ENCODE peak calls at places on chromosomes 13 and 19, in seven cellular contexts. I is cardiac muscle cell, D is tibial artery, V is choroid plexus epithelial cell, O is kidney epithelial cell, L is lung, J is dorsolateral prefrontal cortex. C is an unnamed sample.

GRCh38 chr19:41351339-41352245 is 2.1 kb downstream of the TGFB1 start:
- DNase-seq in L (peak), J (peak), O (no peak), I (peak), V (peak), D (peak), C (no peak)

GRCh38 chr13:73138276-73138950 is 79.6 kb downstream of the KLF5 start:
- DNase-seq in L (peak), D (no peak), J (no peak), V (peak), O (no peak), I (no peak), C (no peak)

GRCh38 chr19:13985771-13986347 is 20.3 kb downstream of the RFX1 start:
- DNase-seq in V (no peak), I (no peak), D (no peak), O (no peak), L (no peak), J (no peak), C (no peak)

GRCh38 chr19:48196933-48197665 is 26.6 kb downstream of the ZSWIM9 start:
- DNase-seq in O (no peak), I (peak), L (no peak), J (no peak), V (peak), D (no peak), C (no peak)

GRCh38 chr19:44809856-44810554 is 1.1 kb downstream of the BCAM start:
- DNase-seq in D (peak), V (no peak), J (no peak), O (no peak), L (no peak), I (no peak), C (no peak)

GRCh38 chr13:50386527-50387123 is 371.4 kb downstream of the KCNRG start:
- DNase-seq in I (peak), O (no peak), J (no peak), L (no peak), D (no peak), V (peak), C (no peak)

GRCh38 chr13:75934889-75935288 is 298.8 kb downstream of the LMO7 start:
- DNase-seq in L (no peak), V (peak), J (no peak), I (no peak), O (no peak), D (no peak), C (no peak)

GRCh38 chr13:51817717-51818116 is 13.8 kb upstream of the DHRS12 start:
- DNase-seq in L (no peak), D (no peak), J (no peak), O (no peak), I (no peak), V (no peak), C (no peak)

GRCh38 chr19:48881741-48882657 is 9.8 kb downstream of the PPP1R15A start:
- DNase-seq in D (no peak), O (no peak), J (no peak), L (no peak), V (peak), I (peak), C (no peak)

GRCh38 chr13:30178976-30179375 is 128.4 kb downstream of the KATNAL1 start:
- DNase-seq in L (no peak), O (no peak), I (no peak), D (no peak), J (no peak), V (no peak), C (no peak)

GRCh38 chr13:86900906-86901305 is 770.3 kb upstream of the SLITRK5 start:
- DNase-seq in O (no peak), J (no peak), D (no peak), I (no peak), V (no peak), L (no peak), C (no peak)

GRCh38 chr19:5765220-5765619 is 19.3 kb downstream of the PRR22 start:
- DNase-seq in V (no peak), L (no peak), D (no peak), I (no peak), O (no peak), J (no peak), C (no peak)

GRCh38 chr19:11236324-11237301 is 2.8 kb upstream of the ANGPTL8 start:
- DNase-seq in J (no peak), I (no peak), D (no peak), L (no peak), O (no peak), V (no peak), C (no peak)

GRCh38 chr19:11560404-11560988 is 1.5 kb upstream of the ELOF1 start:
- DNase-seq in L (peak), V (peak), O (no peak), D (no peak), J (no peak), I (peak), C (peak)

GRCh38 chr13:30113983-30114491 is 193.3 kb downstream of the KATNAL1 start:
- DNase-seq in L (peak), J (no peak), D (no peak), I (peak), V (no peak), O (no peak), C (no peak)

GRCh38 chr13:44819245-44819644 is 170.0 kb downstream of the NUFIP1 start:
- DNase-seq in O (peak), J (no peak), I (no peak), L (no peak), V (peak), D (no peak), C (no peak)

GRCh38 chr19:50460161-50460765 is 16.0 kb upstream of the EMC10 start:
- DNase-seq in D (no peak), I (no peak), V (peak), J (no peak), L (no peak), O (peak), C (no peak)

GRCh38 chr13:78910147-78910546 is 251.2 kb upstream of the OBI1 start:
- DNase-seq in D (no peak), J (no peak), V (no peak), I (no peak), L (no peak), O (no peak), C (no peak)

GRCh38 chr13:19818223-19818842 is 35.6 kb upstream of the PSPC1 start:
- DNase-seq in D (no peak), L (peak), V (peak), I (peak), J (no peak), O (no peak), C (no peak)
- TF ChIP-seq CTCF in D (no peak), L (peak), V (peak), I (peak), J (peak), O (peak), C (no peak)

GRCh38 chr13:48508001-48508400 is 24.9 kb downstream of the RCBTB2 start:
- DNase-seq in D (no peak), J (no peak), L (no peak), I (no peak), V (no peak), O (no peak), C (no peak)

GRCh38 chr13:48507024-48507423 is 25.9 kb downstream of the RCBTB2 start:
- DNase-seq in J (no peak), O (no peak), L (no peak), D (no peak), V (no peak), I (no peak), C (no peak)

GRCh38 chr13:48504606-48505369 is 28.1 kb downstream of the RCBTB2 start:
- DNase-seq in D (no peak), J (no peak), V (no peak), O (no peak), L (no peak), I (no peak), C (no peak)

GRCh38 chr13:48506092-48506701 is 26.7 kb downstream of the RCBTB2 start:
- DNase-seq in D (no peak), V (no peak), O (no peak), I (no peak), L (no peak), J (no peak), C (no peak)

DNA sequence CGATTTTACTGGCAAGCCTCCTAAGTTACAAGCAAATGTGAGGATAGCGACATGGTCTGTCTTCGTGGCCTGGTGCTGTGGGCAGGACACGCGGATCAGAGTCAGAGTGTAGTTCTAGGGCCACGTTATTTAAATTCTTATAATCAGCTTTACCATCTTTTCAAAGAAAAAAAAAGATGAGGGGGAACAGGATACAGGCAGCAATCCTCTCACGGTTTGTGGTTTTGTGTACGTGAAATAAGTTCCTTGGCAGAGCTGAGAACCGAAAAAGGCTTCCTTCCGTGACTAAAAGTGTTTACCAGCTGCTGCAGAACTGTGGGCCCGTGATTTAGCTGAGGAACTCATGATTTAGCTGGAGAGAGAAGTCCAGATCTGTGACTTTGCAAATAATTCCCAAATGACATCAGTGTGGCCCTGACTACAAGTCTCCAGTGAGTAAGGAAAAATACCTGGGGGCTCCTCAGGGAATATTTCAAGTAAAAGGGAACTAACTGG is 27.2 kb downstream of the RCBTB2 start:
- DNase-seq in J (no peak), O (no peak), D (peak), I (no peak), L (no peak), V (no peak), C (no peak)
- H3K4me3 ChIP-seq in J (no peak), O (no peak), D (no peak), I (no peak), L (no peak), V (no peak), C (no peak)

GRCh38 chr19:29783627-29784190 is 28.1 kb upstream of the CCNE1 start:
- DNase-seq in O (no peak), V (no peak), J (no peak), L (no peak), I (no peak), D (no peak), C (no peak)

GRCh38 chr19:29781582-29782580 is 29.9 kb upstream of the CCNE1 start:
- DNase-seq in J (no peak), V (no peak), I (no peak), D (no peak), L (no peak), O (no peak), C (no peak)

GRCh38 chr19:29775575-29775900 is 36.3 kb upstream of the CCNE1 start:
- DNase-seq in V (no peak), L (no peak), O (no peak), D (no peak), J (no peak), I (no peak), C (no peak)

GRCh38 chr19:29777916-29778315 is 33.9 kb upstream of the CCNE1 start:
- DNase-seq in I (no peak), L (no peak), O (no peak), J (no peak), V (no peak), D (no peak), C (no peak)

DNA sequence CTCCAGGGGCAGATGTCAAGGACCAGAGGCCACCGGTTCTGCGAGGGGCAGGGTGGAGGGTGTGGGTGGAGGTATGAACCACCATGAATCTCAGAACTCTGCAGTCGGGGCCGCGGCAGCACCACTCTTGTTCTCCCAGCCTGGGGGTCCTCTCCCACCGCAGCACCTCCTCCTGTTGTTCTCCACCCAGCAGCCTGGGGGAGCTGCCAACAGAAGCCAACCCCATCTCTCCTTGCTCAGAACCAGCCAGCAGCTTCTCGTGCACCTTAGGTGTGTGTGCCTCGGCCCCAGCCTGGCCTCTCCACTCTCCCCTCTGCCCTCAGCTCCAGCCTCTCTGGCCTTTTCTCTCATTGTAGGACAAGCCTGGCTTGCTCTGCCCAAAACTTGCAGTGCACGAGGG is 31.9 kb upstream of the CCNE1 start:
- DNase-seq in I (peak), L (no peak), J (no peak), D (no peak), V (no peak), O (no peak), C (no peak)
- TF ChIP-seq CTCF in I (no peak), L (no peak), J (no peak), D (no peak), V (no peak), O (no peak), C (no peak)

DNA sequence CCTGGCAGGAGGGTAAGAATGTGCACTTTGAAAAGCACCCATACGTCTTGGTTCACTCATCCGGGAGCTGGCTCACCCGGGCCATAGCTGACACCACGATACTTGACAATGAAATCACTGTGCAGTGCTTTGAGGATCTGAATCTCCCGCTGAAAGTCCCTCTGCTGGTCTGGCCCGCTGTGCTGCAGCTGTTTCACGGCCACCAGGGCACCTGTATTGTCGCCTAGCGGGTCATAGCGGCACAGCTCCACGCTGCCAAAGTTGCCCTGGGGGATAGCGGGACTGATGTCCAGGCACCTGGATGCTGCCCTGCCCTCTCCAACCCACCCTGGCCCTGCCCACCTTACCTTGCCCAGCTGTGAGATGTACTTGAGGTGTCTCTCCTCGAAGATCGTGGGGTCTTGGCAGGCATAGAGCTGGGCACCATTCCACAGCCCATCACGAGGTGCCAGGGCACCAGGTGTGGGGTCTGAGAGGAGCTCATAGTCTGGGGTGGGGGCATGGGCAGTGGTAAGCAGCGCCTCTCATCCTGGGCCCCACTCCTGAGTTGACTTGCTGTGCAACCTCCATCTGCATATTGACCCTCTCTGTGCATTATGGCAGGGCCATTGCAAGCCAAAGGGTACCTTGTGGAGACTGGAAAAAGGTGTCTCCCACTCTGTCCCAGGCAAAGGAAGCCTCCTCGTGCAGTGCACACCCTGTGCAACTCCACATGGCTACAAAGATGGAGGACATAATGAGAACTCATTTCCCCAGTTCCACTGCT is 11.3 kb upstream of the INSL3 start:
- DNase-seq in J (no peak), D (no peak), O (no peak), L (no peak), V (no peak), I (no peak), C (no peak)
- H3K4me3 ChIP-seq in J (no peak), D (no peak), O (no peak), L (no peak), V (no peak), I (no peak), C (no peak)

GRCh38 chr19:725461-726089 is 16.8 kb downstream of the PALM start:
- DNase-seq in I (no peak), L (no peak), O (no peak), D (no peak), J (no peak), V (no peak), C (no peak)

GRCh38 chr19:729564-730381 is 21.0 kb downstream of the PALM start:
- DNase-seq in J (no peak), V (no peak), O (no peak), I (no peak), D (no peak), L (no peak), C (no peak)

GRCh38 chr19:728011-728410 is 19.3 kb downstream of the PALM start:
- DNase-seq in D (no peak), V (no peak), L (peak), I (no peak), J (no peak), O (no peak), C (no peak)

GRCh38 chr19:730382-730668 is 20.6 kb upstream of the MISP start:
- DNase-seq in O (no peak), J (no peak), L (no peak), I (no peak), D (no peak), V (no peak), C (no peak)

DNA sequence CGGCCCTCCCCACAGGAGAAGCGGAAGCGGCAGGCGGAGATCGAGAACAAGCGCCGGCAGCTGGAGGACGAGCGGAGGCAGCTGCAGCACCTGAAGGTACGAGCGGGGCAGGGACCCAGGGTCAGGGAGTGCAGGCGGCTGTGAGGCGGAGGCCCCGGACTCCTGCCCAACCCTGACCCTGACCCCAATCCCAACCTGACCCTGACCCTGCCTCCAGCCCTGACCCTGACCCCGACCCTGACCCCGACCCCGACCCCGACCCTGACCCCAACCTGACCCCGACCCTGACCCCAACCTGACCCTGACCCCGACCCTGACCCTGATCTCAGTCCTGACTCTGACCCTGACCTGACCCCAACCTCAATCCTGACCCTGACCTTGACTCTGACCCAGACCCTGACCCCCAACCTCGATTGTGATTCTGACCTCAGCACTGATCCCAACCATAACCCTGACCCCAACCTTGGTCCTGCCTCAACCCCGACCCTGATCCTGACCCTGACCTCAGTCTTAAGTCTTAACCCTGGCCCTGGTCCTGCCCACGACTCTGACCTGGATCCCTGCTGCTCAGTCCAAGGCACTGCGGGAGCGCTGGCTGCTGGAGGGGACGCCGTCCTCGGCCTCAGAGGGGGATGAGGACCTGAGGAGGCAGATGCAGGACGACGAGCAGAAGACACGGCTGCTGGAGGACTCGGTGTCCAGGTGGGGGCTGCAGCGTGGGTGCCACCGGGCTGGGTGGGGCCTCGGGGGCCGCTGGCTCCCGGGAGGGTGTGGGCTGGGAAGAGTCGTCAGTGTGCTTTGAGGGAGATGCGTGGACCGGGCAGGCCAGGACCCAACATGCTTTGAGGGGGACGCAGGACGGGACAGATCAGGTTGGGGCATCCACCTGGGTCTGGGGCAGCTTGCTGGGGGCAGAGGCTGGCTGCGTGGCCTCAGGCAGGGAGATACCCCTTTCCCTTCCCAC is 18.5 kb downstream of the PALM start:
- DNase-seq in O (no peak), D (no peak), J (no peak), L (no peak), V (no peak), I (no peak), C (no peak)
- TF ChIP-seq CTCF in O (no peak), D (no peak), J (no peak), L (no peak), V (no peak), I (no peak), C (no peak)